ENCODE peak calls at places on chromosomes 7 and 10, in four cellular contexts. S is neuronal stem cell, K is mesendoderm, E is IMR-90. I is an unnamed sample.

GRCh38 chr10:55024718-55025117 is 223.7 kb upstream of the PCDH15 start:
- DNase-seq in E (no peak), K (no peak), S (no peak), I (no peak)

GRCh38 chr7:80623465-80624252 is 14.8 kb upstream of the CD36 start:
- DNase-seq in K (peak; percentile 27), S (peak; percentile 18), E (no peak), I (no peak)

GRCh38 chr10:89651205-89651915 is 6.3 kb upstream of the PANK1 start:
- DNase-seq in E (no peak), K (peak; percentile 11), S (no peak), I (no peak)

GRCh38 chr7:69698109-69698840 is 100.0 kb downstream of the AUTS2 start:
- DNase-seq in E (no peak), K (no peak), S (no peak), I (no peak)

GRCh38 chr10:102580230-102580629 is 64.0 kb upstream of the TRIM8 start:
- DNase-seq in S (no peak), E (peak; percentile 93), K (peak; percentile 11), I (peak; percentile 20)

GRCh38 chr7:23067271-23067670 is 38.3 kb upstream of the KLHL7 start:
- DNase-seq in E (peak; percentile 62), K (no peak), S (no peak), I (no peak)

GRCh38 chr10:70559861-70560260 is 42.7 kb downstream of the PRF1 start:
- DNase-seq in E (no peak), K (peak; percentile 22), S (no peak), I (no peak)

GRCh38 chr7:159280008-159280407 is 135.3 kb upstream of the VIPR2 start:
- DNase-seq in E (no peak), S (no peak), K (no peak), I (no peak)

GRCh38 chr10:94183666-94184264 is 179.0 kb downstream of the NOC3L start:
- DNase-seq in K (no peak), E (peak; percentile 100), S (no peak), I (no peak)

GRCh38 chr10:79275431-79275851 is 71.8 kb upstream of the PPIF start:
- DNase-seq in K (no peak), S (no peak), E (no peak), I (no peak)

GRCh38 chr10:34960983-34961382 is 129.2 kb downstream of the CUL2 start:
- DNase-seq in E (peak; percentile 39), K (peak; percentile 56), S (no peak), I (peak; percentile 43)

GRCh38 chr7:156895024-156895780 is 2.2 kb upstream of the LMBR1 start:
- DNase-seq in K (no peak), E (no peak), S (no peak), I (no peak)

GRCh38 chr10:118471863-118472262 is 123.6 kb downstream of the PRLHR start:
- DNase-seq in S (no peak), E (peak; percentile 44), K (peak; percentile 43), I (no peak)

GRCh38 chr7:117238937-117239336 is 83.9 kb downstream of the WNT2 start:
- DNase-seq in S (no peak), K (no peak), E (no peak), I (no peak)

GRCh38 chr10:14820010-14820774 is 17.6 kb downstream of the CDNF start:
- DNase-seq in K (peak; percentile 44), S (no peak), E (peak; percentile 95), I (peak; percentile 86)

GRCh38 chr7:83347836-83348482 is 185.3 kb upstream of the PCLO start:
- DNase-seq in K (peak; percentile 83), E (peak; percentile 65), S (no peak), I (peak; percentile 75)

GRCh38 chr7:140033779-140034363 is 28.9 kb downstream of the PARP12 start:
- DNase-seq in S (no peak), E (peak; percentile 11), K (no peak), I (no peak)

GRCh38 chr7:91280180-91280579 is 15.9 kb downstream of the FZD1 start:
- DNase-seq in K (peak; percentile 44), E (peak; percentile 4), S (no peak), I (no peak)

GRCh38 chr10:64369885-64370773 is 848.9 kb downstream of the REEP3 start:
- DNase-seq in K (no peak), S (no peak), E (no peak), I (no peak)

GRCh38 chr7:82442492-82443043 is 1.0 kb downstream of the CACNA2D1 start:
- DNase-seq in S (no peak), E (peak; percentile 19), K (peak; percentile 58), I (no peak)

GRCh38 chr10:36629476-36629875 is 495.9 kb upstream of the ANKRD30A start:
- DNase-seq in K (no peak), E (no peak), S (no peak), I (no peak)

GRCh38 chr7:42192851-42193456 is 44.1 kb downstream of the GLI3 start:
- DNase-seq in S (peak; percentile 33), K (peak; percentile 79), E (peak; percentile 38), I (no peak)

GRCh38 chr7:135939268-135939667 is 37.9 kb downstream of the MTPN start:
- DNase-seq in S (no peak), E (no peak), K (peak; percentile 53), I (no peak)

GRCh38 chr7:152588350-152588749 is 87.6 kb downstream of the XRCC2 start:
- DNase-seq in S (no peak), K (peak; percentile 80), E (peak; percentile 53), I (peak; percentile 91)

GRCh38 chr7:29884399-29885272 is 78.3 kb downstream of the WIPF3 start:
- DNase-seq in K (peak; percentile 66), S (peak; percentile 26), E (no peak), I (no peak)

DNA sequence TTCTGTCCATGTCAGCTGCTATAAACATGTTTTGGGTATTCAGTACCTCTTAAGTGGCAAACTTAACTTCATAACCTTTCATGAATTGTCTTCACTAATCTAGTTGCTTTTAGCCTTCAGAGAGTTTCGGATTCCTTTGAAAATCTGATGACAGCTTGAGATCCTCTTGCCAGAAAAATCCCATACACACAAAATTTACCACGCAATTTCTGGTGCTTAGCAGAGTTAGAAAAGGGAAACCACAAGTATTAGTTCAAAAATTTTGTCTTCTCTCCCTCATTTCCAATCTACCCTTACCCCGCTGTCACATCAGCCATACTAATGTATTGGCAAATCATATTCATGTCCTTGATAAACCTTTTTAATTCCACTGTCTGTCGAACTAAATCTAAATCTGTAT is 72.7 kb upstream of the TMEM106B start:
- DNase-seq in E (no peak), K (no peak), S (no peak), I (no peak)
- H3K4me2 ChIP-seq in E (no peak overlapping the region), K (no peak overlapping the region), S (no peak overlapping the region), I (no peak overlapping the region)

GRCh38 chr7:143882020-143882610 is 19.9 kb downstream of the TCAF1 start:
- DNase-seq in S (peak; percentile 79), E (peak; percentile 59), K (peak; percentile 86), I (no peak)

GRCh38 chr7:143882611-143883078 is 19.3 kb downstream of the TCAF1 start:
- DNase-seq in E (peak; percentile 56), K (peak; percentile 84), S (peak; percentile 75), I (no peak)

GRCh38 chr7:143885951-143886350 is 16.0 kb downstream of the TCAF1 start:
- DNase-seq in E (no peak), S (no peak), K (no peak), I (no peak)

GRCh38 chr7:143884978-143885559 is 16.9 kb downstream of the TCAF1 start:
- DNase-seq in E (peak; percentile 72), S (peak; percentile 63), K (peak; percentile 87), I (no peak)

GRCh38 chr7:143884276-143884977 is 17.5 kb downstream of the TCAF1 start:
- DNase-seq in S (no peak), K (no peak), E (no peak), I (no peak)
- H2BK120ac ChIP-seq in S (no peak overlapping the region), K (no peak overlapping the region), E (no peak overlapping the region), I (peak overlapping the region; percentile 25)

GRCh38 chr10:97894092-97894491 is 44.4 kb downstream of the GOLGA7B start:
- DNase-seq in S (no peak), E (no peak), K (no peak), I (no peak)

GRCh38 chr10:97898429-97898828 is 48.8 kb downstream of the GOLGA7B start:
- DNase-seq in S (no peak), K (no peak), E (no peak), I (no peak)

GRCh38 chr10:97895915-97896314 is 46.3 kb downstream of the GOLGA7B start:
- DNase-seq in S (no peak), K (no peak), E (no peak), I (no peak)

GRCh38 chr10:97895084-97895483 is 45.4 kb downstream of the GOLGA7B start:
- DNase-seq in E (no peak), S (no peak), K (no peak), I (no peak)

GRCh38 chr10:97896756-97897155 is 47.1 kb downstream of the GOLGA7B start:
- DNase-seq in K (no peak), E (no peak), S (no peak), I (no peak)
- H3K4me1 ChIP-seq in K (no peaks in the 10 kb centered on the region), E (no peaks in the 10 kb centered on the region), S (no peaks in the 10 kb centered on the region), I (no peaks in the 10 kb centered on the region)

GRCh38 chr10:13704969-13705368 is 118.2 kb downstream of the PRPF18 start:
- DNase-seq in K (no peak), E (no peak), S (no peak), I (peak; percentile 32)
- H3K4me2 ChIP-seq in K (no peak overlapping the region), E (peak overlapping the region; percentile 58), S (no peak overlapping the region), I (peak overlapping the region; percentile 72)

GRCh38 chr10:122114156-122114747 is 125.3 kb downstream of the TACC2 start:
- DNase-seq in K (no peak), S (no peak), E (peak; percentile 34), I (no peak)
- H2BK120ac ChIP-seq in K (no peak overlapping the region), S (no peak overlapping the region), E (peak overlapping the region; percentile 81), I (no peak overlapping the region)

GRCh38 chr7:155680124-155680523 is 35.7 kb downstream of the RBM33 start:
- DNase-seq in E (no peak), S (no peak), K (no peak), I (no peak)
- H3K4me1 ChIP-seq in E (peaks cover 1% of the 10 kb centered on the region), S (peaks cover 3% of the 10 kb centered on the region), K (peaks cover 4% of the 10 kb centered on the region), I (no peaks in the 10 kb centered on the region)

DNA sequence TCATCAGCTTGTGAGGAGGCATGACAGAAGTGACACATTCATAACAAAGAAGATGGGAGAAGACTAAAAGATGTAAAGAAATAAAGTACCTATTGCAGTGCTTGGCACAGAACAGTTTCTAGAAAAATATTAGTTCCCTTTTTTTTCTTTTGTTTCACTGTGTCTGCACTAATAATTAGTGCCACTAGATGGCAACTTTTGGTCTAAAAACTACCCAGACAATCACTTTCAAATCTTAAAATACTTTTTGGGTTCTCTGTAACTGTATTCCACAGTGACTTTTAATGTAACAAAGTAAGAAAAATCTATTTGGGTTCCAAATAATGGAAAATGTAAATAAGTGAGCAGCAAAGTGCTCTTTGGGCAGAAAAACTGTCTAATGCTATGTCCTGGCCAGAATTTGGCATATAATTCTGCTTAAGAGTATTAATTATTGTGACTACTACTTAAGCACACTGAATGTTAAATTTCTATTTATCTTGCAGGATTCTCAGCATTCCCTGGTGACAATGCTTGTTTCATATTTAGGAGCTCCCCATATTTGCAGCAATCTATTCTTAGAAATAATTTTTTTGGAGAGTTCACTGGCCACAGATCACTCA is 134.8 kb upstream of the KIF5B start:
- DNase-seq in S (peak; percentile 15), E (peak; percentile 36), K (peak; percentile 34), I (no peak)
- H3K4me2 ChIP-seq in S (no peak overlapping the region), E (no peak overlapping the region), K (no peak overlapping the region), I (no peak overlapping the region)

I was measured in trophoblast cell.